ENCODE peak calls at places on chromosomes 13 and 19, in seven cellular contexts. B is left lung, Z is left ventricle myocardium inferior, S is RWPE2, E is adrenal gland, G is heart left ventricle, R is transverse colon. A is an unnamed sample.

GRCh38 chr19:4097501-4097900 is 26.4 kb downstream of the MAP2K2 start:
- DNase-seq in B (no peak), Z (peak; percentile 58), S (no peak), E (peak; percentile 75), G (peak; percentile 55), R (no peak), A (no peak)

GRCh38 chr13:90443268-90443667 is 904.2 kb upstream of the MIR17HG start:
- DNase-seq in B (no peak), Z (no peak), S (no peak), E (no peak), G (no peak), R (no peak), A (no peak)

GRCh38 chr19:28242317-28242927 is 970.5 kb downstream of the UQCRFS1 start:
- DNase-seq in B (no peak), Z (no peak), S (no peak), E (peak; percentile 33), G (no peak), R (peak; percentile 8), A (no peak)

GRCh38 chr19:4374451-4375163 is 25.7 kb downstream of the SH3GL1 start:
- DNase-seq in B (peak; percentile 78), Z (peak; percentile 78), S (peak; percentile 77), E (peak; percentile 92), G (peak; percentile 91), R (peak; percentile 70), A (peak; percentile 93)

GRCh38 chr19:47351545-47351944 is 2.4 kb downstream of the DHX34 start:
- DNase-seq in B (no peak), Z (no peak), S (no peak), E (no peak), G (no peak), R (no peak), A (no peak)

GRCh38 chr13:99005609-99006008 is 27.7 kb upstream of the DOCK9 start:
- DNase-seq in B (no peak), Z (no peak), S (no peak), E (no peak), G (no peak), R (no peak), A (no peak)

GRCh38 chr13:64075543-64076271 is 2660.1 kb upstream of the PCDH20 start:
- DNase-seq in B (no peak), Z (no peak), S (no peak), E (no peak), G (no peak), R (no peak), A (no peak)

GRCh38 chr13:35769812-35770211 is 293.3 kb upstream of the MAB21L1 start:
- DNase-seq in B (no peak), Z (no peak), S (no peak), E (no peak), G (no peak), R (no peak), A (no peak)

GRCh38 chr13:114035583-114036501 is 62.0 kb upstream of the C13orf46 start:
- DNase-seq in B (no peak), Z (peak; percentile 54), S (no peak), E (peak; percentile 44), G (no peak), R (no peak), A (no peak)

GRCh38 chr19:5932146-5932545 is 18.1 kb downstream of the CAPS start:
- DNase-seq in B (no peak), Z (no peak), S (no peak), E (no peak), G (no peak), R (no peak), A (no peak)

GRCh38 chr13:62119739-62120700 is 704.4 kb upstream of the PCDH20 start:
- DNase-seq in B (no peak), Z (no peak), S (no peak), E (no peak), G (no peak), R (no peak), A (no peak)

GRCh38 chr19:10141479-10141878 is 21.8 kb upstream of the EIF3G start:
- DNase-seq in B (no peak), Z (no peak), S (no peak), E (no peak), G (no peak), R (no peak), A (no peak)

GRCh38 chr19:10699650-10700335 is 1.4 kb upstream of the QTRT1 start:
- DNase-seq in B (no peak), Z (no peak), S (no peak), E (peak; percentile 84), G (no peak), R (peak; percentile 70), A (no peak)

GRCh38 chr13:43054803-43055802 is 31.7 kb downstream of the DNAJC15 start:
- DNase-seq in B (no peak), Z (no peak), S (no peak), E (peak; percentile 61), G (peak; percentile 47), R (no peak), A (no peak)

GRCh38 chr19:12778020-12778904 is 2.9 kb upstream of the HOOK2 start:
- DNase-seq in B (peak; percentile 79), Z (peak; percentile 74), S (no peak), E (peak; percentile 82), G (peak; percentile 90), R (peak; percentile 78), A (peak; percentile 92)

GRCh38 chr19:16899566-16900075 is 10.8 kb downstream of the F2RL3 start:
- DNase-seq in B (no peak), Z (no peak), S (no peak), E (no peak), G (no peak), R (peak; percentile 58), A (no peak)

GRCh38 chr19:7550987-7551761 is 15.7 kb downstream of the PNPLA6 start:
- DNase-seq in B (peak; percentile 75), Z (peak; percentile 62), S (no peak), E (peak; percentile 84), G (peak; percentile 86), R (peak; percentile 81), A (peak; percentile 90)

GRCh38 chr19:46615966-46616365 is 8.9 kb downstream of the PTGIR start:
- DNase-seq in B (no peak), Z (peak; percentile 1), S (no peak), E (no peak), G (no peak), R (no peak), A (no peak)

GRCh38 chr19:13718733-13719132 is 45.6 kb upstream of the MRI1 start:
- DNase-seq in B (no peak), Z (peak; percentile 34), S (no peak), E (no peak), G (peak; percentile 33), R (peak; percentile 53), A (no peak)

DNA sequence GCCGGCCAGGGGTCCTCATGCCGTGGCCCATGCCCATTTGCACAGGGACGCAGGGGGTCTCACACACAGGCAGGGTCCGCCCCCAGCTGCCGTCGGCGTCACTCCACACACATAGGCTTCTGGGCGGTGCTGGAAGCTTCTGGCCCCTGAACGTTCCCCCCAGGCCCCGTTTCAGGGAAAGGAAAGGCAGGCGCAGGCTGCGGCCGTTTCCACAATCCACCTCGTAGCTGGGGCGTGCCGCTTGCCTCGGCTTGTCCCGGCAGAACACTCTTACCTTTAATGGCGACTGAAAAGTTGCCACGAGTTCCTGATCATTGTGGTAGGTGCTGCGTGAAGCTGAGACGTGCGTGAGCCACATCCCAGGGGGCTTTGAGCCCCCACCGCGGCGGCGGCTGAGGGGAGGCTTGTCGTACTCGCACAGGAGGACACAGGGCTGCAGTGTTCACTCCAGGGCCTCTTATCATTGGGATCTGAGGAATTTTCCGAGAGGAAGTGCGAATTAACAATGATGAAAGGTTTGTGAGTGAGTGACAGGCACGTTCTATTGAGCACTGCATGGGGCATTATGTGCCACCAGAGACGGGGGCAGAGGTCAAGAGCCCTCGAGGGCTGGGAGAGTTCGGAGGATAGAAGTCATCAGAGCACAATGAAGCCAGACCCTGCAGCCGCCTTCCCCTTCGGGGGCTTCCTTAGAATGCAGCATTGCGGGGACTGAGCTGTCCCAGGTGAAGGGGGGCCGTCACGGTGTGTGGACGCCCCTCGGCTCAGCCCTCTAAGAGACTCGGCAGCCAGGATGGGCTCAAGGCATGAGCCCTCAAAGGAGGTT is 53.6 kb downstream of the MCF2L start:
- DNase-seq in B (no peak), Z (no peak), S (no peak), E (no peak), G (no peak), R (no peak), A (no peak)
- H3K27me3 ChIP-seq in B (peaks cover 10% of the 10 kb centered on the region), Z (no peaks in the 10 kb centered on the region), S (peaks cover 29% of the 10 kb centered on the region), E (no peaks in the 10 kb centered on the region), G (no peaks in the 10 kb centered on the region), R (no peaks in the 10 kb centered on the region), A (peaks cover 10% of the 10 kb centered on the region)

GRCh38 chr19:52962394-52963228 is at the start of gene ZNF816:
- DNase-seq in B (peak; percentile 99), Z (peak; percentile 99), S (peak; percentile 94), E (peak; percentile 99), G (peak; percentile 98), R (peak; percentile 100), A (peak; percentile 99)

GRCh38 chr19:52959613-52960295 is 2.9 kb downstream of the ZNF816 start:
- DNase-seq in B (no peak), Z (no peak), S (no peak), E (no peak), G (no peak), R (no peak), A (no peak)

GRCh38 chr19:52961981-52962380 is 700 bp downstream of the ZNF816 start:
- DNase-seq in B (no peak), Z (no peak), S (no peak), E (no peak), G (no peak), R (no peak), A (no peak)

GRCh38 chr19:52957591-52957990 is 5.1 kb downstream of the ZNF816 start:
- DNase-seq in B (no peak), Z (no peak), S (no peak), E (no peak), G (no peak), R (no peak), A (no peak)

GRCh38 chr19:52956917-52957316 is 5.8 kb downstream of the ZNF816 start:
- DNase-seq in B (no peak), Z (no peak), S (no peak), E (no peak), G (no peak), R (no peak), A (no peak)
- H3K9me3 ChIP-seq in B (no peaks in the 10 kb centered on the region), Z (peaks cover 76% of the 10 kb centered on the region), S (peaks cover 6% of the 10 kb centered on the region), E (no peaks in the 10 kb centered on the region), G (peaks cover 53% of the 10 kb centered on the region), R (peaks cover 79% of the 10 kb centered on the region), A (peaks cover 2% of the 10 kb centered on the region)

GRCh38 chr19:53962887-53963435 is at the start of gene CACNG8:
- DNase-seq in B (no peak), Z (no peak), S (no peak), E (no peak), G (no peak), R (no peak), A (no peak)
- H3K4me3 ChIP-seq in B (no peak within 1 kb of the TSS), Z (no peak within 1 kb of the TSS), S (peak within 1 kb of the TSS; percentile 54), E (no peak within 1 kb of the TSS), G (no peak within 1 kb of the TSS), R (no peak within 1 kb of the TSS), A (no peak within 1 kb of the TSS)

DNA sequence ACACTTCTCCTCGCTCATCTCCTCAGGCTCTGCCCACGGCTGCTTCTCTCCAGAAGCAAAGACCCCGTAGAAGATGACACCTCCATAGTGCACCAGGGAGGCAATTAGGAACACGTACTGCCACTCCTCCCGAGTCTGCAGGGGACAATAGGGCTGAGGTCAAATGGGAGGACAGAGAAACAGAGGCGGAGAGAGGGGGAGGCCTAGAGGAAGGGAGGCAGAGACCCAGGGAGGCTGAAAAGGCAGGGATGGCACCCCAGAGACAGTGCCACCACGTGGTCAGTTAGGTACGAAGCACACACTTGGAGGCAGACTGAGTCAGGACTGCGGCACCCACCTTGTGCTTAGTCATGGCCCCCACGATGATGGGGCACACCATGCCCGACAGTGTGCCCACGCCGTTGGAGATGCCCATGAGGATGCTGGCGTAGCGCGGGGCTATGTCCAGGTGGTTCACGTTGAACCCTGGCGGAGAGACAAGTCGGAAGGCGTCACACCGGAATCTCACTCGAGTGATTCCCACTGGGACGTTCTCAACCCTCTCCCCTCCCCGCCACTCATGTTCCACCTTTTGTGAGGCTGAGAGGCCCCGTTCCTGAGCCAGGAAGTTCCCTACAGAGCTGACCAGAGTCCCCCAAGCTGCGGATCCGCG is 5.6 kb downstream of the GFY start:
- DNase-seq in B (no peak), Z (no peak), S (no peak), E (no peak), G (no peak), R (no peak), A (no peak)
- H3K27me3 ChIP-seq in B (peaks cover 100% of the 10 kb centered on the region), Z (peaks cover 100% of the 10 kb centered on the region), S (peaks cover 89% of the 10 kb centered on the region), E (peaks cover 82% of the 10 kb centered on the region), G (peaks cover 98% of the 10 kb centered on the region), R (peaks cover 100% of the 10 kb centered on the region), A (peaks cover 76% of the 10 kb centered on the region)

A was measured in sigmoid colon.